ENCODE peak calls at places on chromosome 22, in nine cellular contexts. T, S, W, V, I, U, J, F and M are unnamed samples.

GRCh38 chr22:30435674-30436126 is 10.1 kb downstream of the MTFP1 start:
- DNase-seq in F (peak; percentile 90), W (peak; percentile 64), I (no peak), S (no peak), J (no peak), V (no peak), U (no peak), T (peak; percentile 95), M (peak; percentile 93)

GRCh38 chr22:49011769-49012598 is 815.7 kb downstream of the BRD1 start:
- DNase-seq in J (no peak), T (no peak), F (no peak), W (no peak), U (no peak), V (no peak), S (no peak), I (peak; percentile 24), M (no peak)

GRCh38 chr22:48976556-48977535 is 850.8 kb downstream of the BRD1 start:
- DNase-seq in W (peak; percentile 34), S (no peak), J (no peak), F (no peak), U (no peak), T (no peak), V (no peak), I (no peak), M (no peak)

GRCh38 chr22:49660794-49661781 is 166.6 kb downstream of the BRD1 start:
- DNase-seq in W (no peak), F (no peak), S (peak; percentile 50), I (peak; percentile 24), V (no peak), T (no peak), U (no peak), J (no peak), M (no peak)

GRCh38 chr22:33922268-33922667 is 2.0 kb upstream of the LARGE1 start:
- DNase-seq in U (no peak), J (no peak), V (peak; percentile 19), I (peak; percentile 72), T (no peak), F (peak; percentile 6), S (no peak), W (peak; percentile 66), M (peak; percentile 22)

GRCh38 chr22:23280356-23281052 is 100.2 kb downstream of the BCR start:
- DNase-seq in I (no peak), T (no peak), F (no peak), S (peak; percentile 54), J (no peak), W (peak; percentile 41), V (no peak), U (no peak), M (no peak)

GRCh38 chr22:24875862-24876506 is 70.0 kb downstream of the SGSM1 start:
- DNase-seq in T (no peak), J (no peak), I (peak; percentile 69), U (peak; percentile 25), S (no peak), W (no peak), V (no peak), F (peak; percentile 9), M (peak; percentile 1)

GRCh38 chr22:27919943-27920755 is 1.1 kb upstream of the PITPNB start:
- DNase-seq in V (peak; percentile 21), T (no peak), J (no peak), S (no peak), W (no peak), U (peak; percentile 9), I (peak; percentile 60), F (no peak), M (no peak)

GRCh38 chr22:49373289-49373666 is 454.4 kb downstream of the BRD1 start:
- DNase-seq in F (no peak), V (no peak), T (no peak), S (no peak), U (no peak), J (no peak), W (no peak), I (no peak), M (no peak)

GRCh38 chr22:46731246-46732040 is 6.6 kb downstream of the CERK start:
- DNase-seq in J (no peak), F (no peak), S (no peak), U (no peak), T (no peak), I (peak; percentile 54), V (peak; percentile 58), W (no peak), M (no peak)

GRCh38 chr22:29798318-29798717 is 31.1 kb downstream of the UQCR10 start:
- DNase-seq in I (no peak), S (no peak), J (no peak), V (no peak), F (no peak), W (no peak), U (peak; percentile 9), T (no peak), M (no peak)

GRCh38 chr22:28004021-28004420 is 85.0 kb upstream of the PITPNB start:
- DNase-seq in I (no peak), F (no peak), U (no peak), T (no peak), W (peak; percentile 29), V (no peak), J (no peak), S (no peak), M (no peak)

GRCh38 chr22:29348956-29349355 is 33.5 kb upstream of the RASL10A start:
- DNase-seq in V (no peak), W (no peak), I (no peak), F (no peak), T (no peak), S (peak; percentile 87), U (peak; percentile 94), J (no peak), M (no peak)

GRCh38 chr22:43996170-43996980 is 27.7 kb upstream of the PARVB start:
- DNase-seq in U (no peak), T (peak; percentile 58), I (no peak), J (no peak), S (no peak), F (peak; percentile 69), W (peak; percentile 82), V (peak; percentile 55), M (peak; percentile 47)

GRCh38 chr22:28703436-28703835 is 23.8 kb upstream of the TTC28 start:
- DNase-seq in V (no peak), S (no peak), W (no peak), T (no peak), U (no peak), I (no peak), F (no peak), J (no peak), M (no peak)

GRCh38 chr22:42074153-42074750 is at the start of gene PHETA2:
- DNase-seq in J (no peak), S (no peak), I (peak; percentile 48), W (peak; percentile 86), F (peak; percentile 56), T (peak; percentile 57), V (peak; percentile 55), U (no peak), M (peak; percentile 51)

GRCh38 chr22:32333141-32333768 is 24.4 kb upstream of the RFPL3 start:
- DNase-seq in T (no peak), J (no peak), F (no peak), U (no peak), V (no peak), W (no peak), I (peak; percentile 19), S (no peak), M (no peak)

GRCh38 chr22:25680949-25681348 is 61.0 kb upstream of the MYO18B start:
- DNase-seq in T (no peak), J (no peak), W (no peak), I (no peak), V (no peak), S (no peak), U (no peak), F (no peak), M (no peak)

GRCh38 chr22:40010752-40011145 is 16.0 kb downstream of the FAM83F start:
- DNase-seq in W (no peak), S (no peak), T (no peak), J (no peak), I (no peak), V (no peak), U (no peak), F (no peak), M (no peak)
- H3K27me3 ChIP-seq in W (no peaks in the 10 kb centered on the region), S (no peaks in the 10 kb centered on the region), T (no peaks in the 10 kb centered on the region), J (no peaks in the 10 kb centered on the region), I (no peaks in the 10 kb centered on the region), V (peaks cover 54% of the 10 kb centered on the region), U (no peaks in the 10 kb centered on the region), F (no peaks in the 10 kb centered on the region), M (no peaks in the 10 kb centered on the region)

GRCh38 chr22:20316217-20316843 is 3.5 kb downstream of the DGCR6L start:
- DNase-seq in I (peak; percentile 18), U (no peak), W (peak; percentile 41), F (no peak), V (no peak), S (no peak), T (no peak), J (no peak), M (no peak)
- H3K4me1 ChIP-seq in I (peaks cover 4% of the 10 kb centered on the region), U (peaks cover 5% of the 10 kb centered on the region), W (no peaks in the 10 kb centered on the region), F (peaks cover 34% of the 10 kb centered on the region), V (peaks cover 15% of the 10 kb centered on the region), S (peaks cover 6% of the 10 kb centered on the region), T (peaks cover 34% of the 10 kb centered on the region), J (peaks cover 20% of the 10 kb centered on the region), M (peaks cover 30% of the 10 kb centered on the region)

GRCh38 chr22:47846206-47846605 is 1083.8 kb downstream of the TBC1D22A start:
- DNase-seq in S (no peak), V (no peak), I (no peak), T (no peak), W (no peak), J (no peak), U (no peak), F (no peak), M (no peak)

GRCh38 chr22:47848384-47848920 is 1086.0 kb downstream of the TBC1D22A start:
- DNase-seq in S (no peak), I (no peak), F (no peak), J (no peak), T (no peak), U (no peak), W (no peak), V (no peak), M (no peak)

GRCh38 chr22:47850644-47851151 is 1088.2 kb downstream of the TBC1D22A start:
- DNase-seq in W (no peak), F (no peak), U (peak; percentile 38), T (no peak), V (no peak), S (no peak), J (no peak), I (no peak), M (no peak)

GRCh38 chr22:47851586-47851985 is 1089.1 kb downstream of the TBC1D22A start:
- DNase-seq in I (no peak), U (no peak), S (no peak), F (no peak), W (no peak), V (no peak), T (no peak), J (no peak), M (no peak)

GRCh38 chr22:47847281-47847890 is 1084.9 kb downstream of the TBC1D22A start:
- DNase-seq in U (no peak), V (no peak), F (no peak), I (no peak), T (no peak), W (no peak), S (no peak), J (no peak), M (no peak)
- H3K27ac ChIP-seq in U (no peak overlapping the region), V (no peak overlapping the region), F (no peak overlapping the region), I (no peak overlapping the region), T (no peak overlapping the region), W (no peak overlapping the region), S (no peak overlapping the region), J (no peak overlapping the region), M (no peak overlapping the region)

DNA sequence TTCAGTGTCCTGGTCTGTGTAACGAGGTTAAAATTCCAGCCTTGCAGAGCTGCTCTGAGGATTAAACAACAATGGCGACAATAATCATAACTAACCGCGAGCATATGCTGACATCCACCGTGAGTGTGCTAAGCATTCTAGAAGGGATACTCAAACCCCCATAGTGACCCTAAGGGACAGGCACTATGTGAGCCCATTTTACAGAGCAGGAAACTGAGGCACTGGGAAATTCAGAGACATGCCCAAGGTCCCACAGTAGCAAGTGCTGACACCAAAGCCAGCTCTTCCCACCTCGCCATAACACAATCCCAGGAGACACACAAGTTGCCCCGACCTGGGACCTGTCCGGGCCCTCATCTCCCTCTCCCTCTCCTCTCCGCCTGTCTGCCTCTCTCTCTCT is 14.6 kb upstream of the MFNG start:
- DNase-seq in J (no peak), V (no peak), I (no peak), F (no peak), T (no peak), U (no peak), W (peak; percentile 4), S (no peak), M (no peak)
- H3K27me3 ChIP-seq in J (no peaks in the 10 kb centered on the region), V (peaks cover 19% of the 10 kb centered on the region), I (no peaks in the 10 kb centered on the region), F (no peaks in the 10 kb centered on the region), T (no peaks in the 10 kb centered on the region), U (no peaks in the 10 kb centered on the region), W (no peaks in the 10 kb centered on the region), S (no peaks in the 10 kb centered on the region), M (no peaks in the 10 kb centered on the region)